ENCODE peak calls at places on chromosome 15, in four cellular contexts. T, G, F and S are unnamed samples.
A peak's percentile ranks its signal among the peaks of the same experiment; 100 is the strongest.

GRCh38 chr15:99931703-99932603 is 198.7 kb upstream of the LYSMD4 start:
- DNase-seq in T (no peak), G (no peak), F (no peak), S (no peak)

GRCh38 chr15:29133321-29133720 is 136.3 kb downstream of the NSMCE3 start:
- DNase-seq in T (no peak), G (no peak), F (no peak), S (no peak)

GRCh38 chr15:45157974-45158373 is 28.2 kb downstream of the DUOX1 start:
- DNase-seq in T (no peak), G (peak; percentile 48), F (no peak), S (no peak)

GRCh38 chr15:73650387-73651126 is 17.4 kb upstream of the NPTN start:
- DNase-seq in T (no peak), G (no peak), F (no peak), S (peak; percentile 21)

GRCh38 chr15:35000511-35000910 is 12.4 kb upstream of the ZNF770 start:
- DNase-seq in T (peak; percentile 32), G (peak; percentile 67), F (no peak), S (no peak)

GRCh38 chr15:38207591-38207990 is 45.0 kb upstream of the SPRED1 start:
- DNase-seq in T (no peak), G (no peak), F (no peak), S (peak; percentile 23)

GRCh38 chr15:51863131-51863530 is 33.7 kb downstream of the TMOD3 start:
- DNase-seq in T (no peak), G (no peak), F (no peak), S (no peak)

GRCh38 chr15:72967397-72967796 is 84.9 kb upstream of the NEO1 start:
- DNase-seq in T (no peak), G (no peak), F (no peak), S (no peak)

GRCh38 chr15:29045717-29046116 is 159.9 kb downstream of the APBA2 start:
- DNase-seq in T (no peak), G (no peak), F (no peak), S (peak; percentile 4)

GRCh38 chr15:62935300-62936081 is 107.1 kb upstream of the TPM1 start:
- DNase-seq in T (no peak), G (no peak), F (no peak), S (peak; percentile 46)

GRCh38 chr15:45855210-45855906 is 220.5 kb downstream of the SQOR start:
- DNase-seq in T (no peak), G (no peak), F (peak; percentile 74), S (no peak)

GRCh38 chr15:62469874-62470688 is 305.0 kb upstream of the C2CD4B start:
- DNase-seq in T (peak; percentile 67), G (peak; percentile 54), F (no peak), S (no peak)

GRCh38 chr15:42140383-42141070 is 15.9 kb downstream of the PLA2G4F start:
- DNase-seq in T (no peak), G (no peak), F (no peak), S (no peak)

GRCh38 chr15:75130597-75131268 is 70.9 kb upstream of the C15orf39 start:
- DNase-seq in T (no peak), G (no peak), F (no peak), S (peak; percentile 94)
- H3K4me3 ChIP-seq in T (no peak overlapping the region), G (no peak overlapping the region), F (no peak overlapping the region), S (peak overlapping the region; percentile 37)

GRCh38 chr15:66077320-66077663 is 176.3 kb downstream of the MEGF11 start:
- DNase-seq in T (no peak), G (no peak), F (no peak), S (no peak)
- TF ChIP-seq CTCF in T (no peak), G (no peak), F (no peak), S (no peak)

DNA sequence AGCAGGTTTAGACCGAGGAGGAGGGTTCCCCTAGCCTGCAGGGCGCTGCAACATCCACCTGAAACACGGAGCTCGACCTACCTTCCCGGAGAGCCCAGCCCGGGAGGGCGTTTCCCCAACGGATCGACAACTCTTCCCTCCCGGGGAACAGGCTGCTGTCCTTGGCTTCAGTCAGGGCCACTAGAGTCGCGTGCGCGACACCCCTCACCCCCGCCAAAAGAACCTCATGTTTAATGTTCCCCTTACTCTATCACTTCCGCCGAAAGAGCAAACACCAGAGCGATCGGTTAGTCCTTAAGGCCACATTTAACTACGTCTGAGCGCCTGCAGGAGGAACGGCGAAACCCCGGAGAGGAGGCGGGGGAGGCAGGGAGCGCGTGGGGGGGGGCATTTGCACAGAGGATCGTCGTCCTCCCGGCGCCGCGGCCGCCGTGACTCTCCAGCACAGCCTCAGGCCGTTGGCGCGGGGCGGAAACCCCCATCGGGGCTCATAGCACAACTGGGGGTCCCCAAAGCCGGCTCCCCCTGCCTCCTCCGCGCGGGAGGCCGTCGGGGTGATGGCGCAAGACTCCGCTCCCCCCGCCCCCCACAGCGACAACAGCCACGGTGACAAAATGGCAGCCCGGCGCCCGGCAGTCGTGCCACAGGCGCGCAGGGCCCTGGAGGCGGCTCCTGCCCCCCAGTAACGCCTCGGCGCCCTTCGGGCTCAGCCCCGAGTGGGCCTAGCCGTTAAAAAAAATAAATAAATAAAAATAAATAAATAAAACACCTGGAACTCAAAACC is 3.2 kb downstream of the ANP32A start:
- DNase-seq in T (peak; percentile 66), G (no peak), F (peak; percentile 81), S (peak; percentile 91)
- H3K4me3 ChIP-seq in T (peak overlapping the region; percentile 86), G (peak overlapping the region; percentile 94), F (peak overlapping the region; percentile 97), S (peak overlapping the region; percentile 90)

DNA sequence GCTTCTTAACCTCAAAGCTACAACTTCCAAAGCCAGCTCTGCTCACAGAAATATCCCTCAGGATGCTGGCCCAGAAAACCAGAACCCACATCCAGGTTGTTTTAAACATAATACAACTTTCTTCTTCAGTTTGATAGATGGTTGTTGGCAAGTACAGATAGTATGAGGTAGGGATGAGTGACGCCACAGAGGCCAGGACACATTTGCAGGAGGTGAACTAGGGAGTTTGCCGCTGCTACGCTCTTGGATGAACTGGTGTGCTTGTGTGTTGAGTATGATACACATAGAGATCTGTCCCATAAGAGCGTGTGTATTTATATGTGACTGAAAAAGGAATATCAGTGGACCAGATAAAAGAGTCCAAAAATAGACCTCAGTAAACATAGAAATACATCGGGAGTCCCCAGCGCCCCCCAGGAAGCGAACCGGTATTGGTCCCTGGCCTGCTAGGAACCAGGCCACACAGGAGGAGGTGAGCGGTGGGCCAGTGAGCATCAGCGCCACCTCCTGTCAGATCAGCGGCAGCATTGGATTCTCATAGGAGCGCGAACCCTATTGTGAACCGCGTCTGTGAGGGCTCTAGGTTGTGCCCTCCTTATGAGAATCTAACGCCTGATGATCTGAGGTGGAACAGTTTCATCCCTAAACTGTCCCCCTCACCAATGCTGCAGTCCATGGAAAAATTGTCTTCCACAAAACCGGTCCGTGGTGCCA is 98.0 kb downstream of the LRRK1 start:
- DNase-seq in T (no peak), G (no peak), F (no peak), S (no peak)
- TF ChIP-seq CTCF in T (no peak), G (no peak), F (no peak), S (no peak)

GRCh38 chr15:82537351-82537908 is 2.8 kb downstream of the RPS17 start:
- DNase-seq in T (no peak), G (no peak), F (peak; percentile 50), S (no peak)
- H3K4me3 ChIP-seq in T (peak overlapping the region; percentile 4), G (no peak overlapping the region), F (no peak overlapping the region), S (peak overlapping the region; percentile 96)

DNA sequence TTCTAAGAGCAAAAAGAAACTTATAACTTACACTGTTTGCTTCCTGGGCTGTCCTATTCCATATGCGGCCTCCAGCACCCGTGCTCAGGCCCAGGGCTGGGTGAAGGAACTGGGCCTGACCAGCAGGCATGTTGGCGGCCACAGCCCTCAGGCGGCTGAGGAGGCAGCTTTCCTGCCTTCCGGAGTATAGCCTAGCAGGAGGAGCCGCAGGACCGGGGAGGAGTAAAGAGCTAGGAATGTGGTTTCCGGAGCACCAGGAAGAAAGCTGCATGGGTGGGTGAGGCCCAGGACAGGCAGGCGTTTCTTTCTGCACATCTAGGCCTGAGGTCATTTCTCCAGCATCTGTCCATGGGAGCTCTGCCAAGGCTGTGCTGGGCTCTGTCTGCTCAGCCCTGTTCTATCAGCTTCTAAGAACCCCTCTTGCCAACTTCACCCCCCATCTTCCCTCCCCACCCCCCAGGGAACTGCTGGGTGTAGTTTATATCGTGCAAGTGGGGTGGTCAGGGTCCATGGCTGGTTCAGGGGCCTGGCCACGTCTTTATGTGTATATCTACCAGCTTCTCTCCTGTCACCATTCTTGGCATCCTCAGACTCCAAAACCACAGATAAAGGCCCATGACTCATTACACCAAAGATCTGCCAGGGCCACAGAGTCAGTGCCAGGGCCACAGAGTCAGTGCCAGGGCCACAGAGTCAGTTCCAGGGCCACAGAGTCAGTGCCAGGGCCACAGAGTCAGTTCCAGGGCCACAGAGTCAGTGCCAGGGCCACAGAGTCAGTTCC is 7.8 kb upstream of the KIF7 start:
- DNase-seq in T (peak; percentile 77), G (peak; percentile 72), F (peak; percentile 66), S (no peak)
- TF ChIP-seq CTCF in T (no peak), G (peak; percentile 2), F (no peak), S (no peak)